ENCODE peak calls at places on chromosome 14, in seven cellular contexts. One of them, this sample, is unnamed.

GRCh38 chr14:68976160-68977067 is 2.7 kb downstream of the ACTN1 start:
- DNase-seq in C1 segment of cervical spinal cord: no peak
- DNase-seq in NCI-H2171 treated with DMSO at 0.1 percent for 48 hours: no peak
- DNase-seq in HTR-8/SVneo: no peak
- DNase-seq in A549: no peak
- DNase-seq in astrocyte of the spinal cord: no peak
- DNase-seq in NCI-H1417: no peak
- DNase-seq in this sample: no peak

GRCh38 chr14:71574976-71575375 is 357.3 kb upstream of the RGS6 start:
- DNase-seq in C1 segment of cervical spinal cord: no peak
- DNase-seq in NCI-H2171 treated with DMSO at 0.1 percent for 48 hours: no peak
- DNase-seq in HTR-8/SVneo: peak
- DNase-seq in A549: peak
- DNase-seq in astrocyte of the spinal cord: peak
- DNase-seq in NCI-H1417: no peak
- DNase-seq in this sample: no peak

GRCh38 chr14:25048170-25049126 is 1.5 kb downstream of the STXBP6 start:
- DNase-seq in C1 segment of cervical spinal cord: no peak
- DNase-seq in NCI-H2171 treated with DMSO at 0.1 percent for 48 hours: no peak
- DNase-seq in HTR-8/SVneo: peak
- DNase-seq in A549: no peak
- DNase-seq in astrocyte of the spinal cord: peak
- DNase-seq in NCI-H1417: no peak
- DNase-seq in this sample: no peak

GRCh38 chr14:95044463-95045254 is 112.7 kb downstream of the DICER1 start:
- DNase-seq in C1 segment of cervical spinal cord: no peak
- DNase-seq in NCI-H2171 treated with DMSO at 0.1 percent for 48 hours: no peak
- DNase-seq in HTR-8/SVneo: no peak
- DNase-seq in A549: no peak
- DNase-seq in astrocyte of the spinal cord: no peak
- DNase-seq in NCI-H1417: no peak
- DNase-seq in this sample: no peak

GRCh38 chr14:76977793-76978730 is 50.4 kb downstream of the IRF2BPL start:
- DNase-seq in C1 segment of cervical spinal cord: peak
- DNase-seq in NCI-H2171 treated with DMSO at 0.1 percent for 48 hours: peak
- DNase-seq in HTR-8/SVneo: no peak
- DNase-seq in A549: no peak
- DNase-seq in astrocyte of the spinal cord: peak
- DNase-seq in NCI-H1417: no peak
- DNase-seq in this sample: peak

GRCh38 chr14:71478542-71478941 is 453.7 kb upstream of the RGS6 start:
- DNase-seq in C1 segment of cervical spinal cord: no peak
- DNase-seq in NCI-H2171 treated with DMSO at 0.1 percent for 48 hours: peak
- DNase-seq in HTR-8/SVneo: no peak
- DNase-seq in A549: no peak
- DNase-seq in astrocyte of the spinal cord: peak
- DNase-seq in NCI-H1417: no peak
- DNase-seq in this sample: no peak

GRCh38 chr14:104392001-104392395 is 187.6 kb upstream of the C14orf180 start:
- DNase-seq in C1 segment of cervical spinal cord: no peak
- DNase-seq in NCI-H2171 treated with DMSO at 0.1 percent for 48 hours: no peak
- DNase-seq in HTR-8/SVneo: no peak
- DNase-seq in A549: no peak
- DNase-seq in astrocyte of the spinal cord: no peak
- DNase-seq in NCI-H1417: no peak
- DNase-seq in this sample: no peak

GRCh38 chr14:68283378-68284123 is 464.0 kb downstream of the RAD51B start:
- DNase-seq in C1 segment of cervical spinal cord: no peak
- DNase-seq in NCI-H2171 treated with DMSO at 0.1 percent for 48 hours: no peak
- DNase-seq in HTR-8/SVneo: no peak
- DNase-seq in A549: no peak
- DNase-seq in astrocyte of the spinal cord: no peak
- DNase-seq in NCI-H1417: no peak
- DNase-seq in this sample: peak

GRCh38 chr14:61101803-61102548 is 120.9 kb downstream of the SLC38A6 start:
- DNase-seq in C1 segment of cervical spinal cord: no peak
- DNase-seq in NCI-H2171 treated with DMSO at 0.1 percent for 48 hours: no peak
- DNase-seq in HTR-8/SVneo: no peak
- DNase-seq in A549: no peak
- DNase-seq in astrocyte of the spinal cord: peak
- DNase-seq in NCI-H1417: peak
- DNase-seq in this sample: no peak

GRCh38 chr14:94066089-94066676 is 14.8 kb downstream of the DDX24 start:
- DNase-seq in C1 segment of cervical spinal cord: no peak
- DNase-seq in NCI-H2171 treated with DMSO at 0.1 percent for 48 hours: no peak
- DNase-seq in HTR-8/SVneo: no peak
- DNase-seq in A549: no peak
- DNase-seq in astrocyte of the spinal cord: no peak
- DNase-seq in NCI-H1417: peak
- DNase-seq in this sample: no peak

GRCh38 chr14:77177623-77178185 is 3.9 kb upstream of the TMEM63C start:
- DNase-seq in C1 segment of cervical spinal cord: no peak
- DNase-seq in NCI-H2171 treated with DMSO at 0.1 percent for 48 hours: no peak
- DNase-seq in HTR-8/SVneo: no peak
- DNase-seq in A549: no peak
- DNase-seq in astrocyte of the spinal cord: no peak
- DNase-seq in NCI-H1417: peak
- DNase-seq in this sample: no peak

GRCh38 chr14:23174266-23174665 is 9.2 kb downstream of the SLC7A8 start:
- DNase-seq in C1 segment of cervical spinal cord: no peak
- DNase-seq in NCI-H2171 treated with DMSO at 0.1 percent for 48 hours: no peak
- DNase-seq in HTR-8/SVneo: no peak
- DNase-seq in A549: no peak
- DNase-seq in astrocyte of the spinal cord: no peak
- DNase-seq in NCI-H1417: no peak
- DNase-seq in this sample: no peak

GRCh38 chr14:92473261-92473946 is 40.2 kb upstream of the RIN3 start:
- DNase-seq in C1 segment of cervical spinal cord: no peak
- DNase-seq in NCI-H2171 treated with DMSO at 0.1 percent for 48 hours: no peak
- DNase-seq in HTR-8/SVneo: peak
- DNase-seq in A549: peak
- DNase-seq in astrocyte of the spinal cord: peak
- DNase-seq in NCI-H1417: no peak
- DNase-seq in this sample: no peak

GRCh38 chr14:59483360-59483759 is 848 bp downstream of the L3HYPDH start:
- DNase-seq in C1 segment of cervical spinal cord: no peak
- DNase-seq in NCI-H2171 treated with DMSO at 0.1 percent for 48 hours: peak
- DNase-seq in HTR-8/SVneo: peak
- DNase-seq in A549: peak
- DNase-seq in astrocyte of the spinal cord: peak
- DNase-seq in NCI-H1417: no peak
- DNase-seq in this sample: no peak

GRCh38 chr14:76328457-76329137 is 47.3 kb upstream of the ESRRB start:
- DNase-seq in C1 segment of cervical spinal cord: no peak
- DNase-seq in NCI-H2171 treated with DMSO at 0.1 percent for 48 hours: no peak
- DNase-seq in HTR-8/SVneo: no peak
- DNase-seq in A549: no peak
- DNase-seq in astrocyte of the spinal cord: no peak
- DNase-seq in NCI-H1417: no peak
- DNase-seq in this sample: no peak

GRCh38 chr14:73736842-73737241 is 22.7 kb upstream of the PNMA1 start:
- DNase-seq in C1 segment of cervical spinal cord: no peak
- DNase-seq in NCI-H2171 treated with DMSO at 0.1 percent for 48 hours: no peak
- DNase-seq in HTR-8/SVneo: no peak
- DNase-seq in A549: no peak
- DNase-seq in astrocyte of the spinal cord: no peak
- DNase-seq in NCI-H1417: no peak
- DNase-seq in this sample: no peak

GRCh38 chr14:51093371-51094281 is 1.3 kb downstream of the TRIM9 start:
- DNase-seq in C1 segment of cervical spinal cord: peak
- DNase-seq in NCI-H2171 treated with DMSO at 0.1 percent for 48 hours: peak
- DNase-seq in HTR-8/SVneo: no peak
- DNase-seq in A549: peak
- DNase-seq in astrocyte of the spinal cord: peak
- DNase-seq in NCI-H1417: peak
- DNase-seq in this sample: peak

GRCh38 chr14:51472881-51473280 is 178.8 kb upstream of the FRMD6 start:
- DNase-seq in C1 segment of cervical spinal cord: no peak
- DNase-seq in NCI-H2171 treated with DMSO at 0.1 percent for 48 hours: no peak
- DNase-seq in HTR-8/SVneo: no peak
- DNase-seq in A549: no peak
- DNase-seq in astrocyte of the spinal cord: no peak
- DNase-seq in NCI-H1417: no peak
- DNase-seq in this sample: no peak

GRCh38 chr14:90836692-90837063 is 20.4 kb upstream of the TTC7B start:
- DNase-seq in C1 segment of cervical spinal cord: no peak
- DNase-seq in NCI-H2171 treated with DMSO at 0.1 percent for 48 hours: no peak
- DNase-seq in HTR-8/SVneo: no peak
- DNase-seq in A549: no peak
- DNase-seq in astrocyte of the spinal cord: no peak
- DNase-seq in NCI-H1417: no peak
- DNase-seq in this sample: no peak

GRCh38 chr14:78157855-78158436 is 12.2 kb upstream of the NRXN3 start:
- DNase-seq in C1 segment of cervical spinal cord: no peak
- DNase-seq in NCI-H2171 treated with DMSO at 0.1 percent for 48 hours: no peak
- DNase-seq in HTR-8/SVneo: peak
- DNase-seq in A549: no peak
- DNase-seq in astrocyte of the spinal cord: peak
- DNase-seq in NCI-H1417: no peak
- DNase-seq in this sample: no peak

GRCh38 chr14:102993523-102993922 is 63.8 kb downstream of the CDC42BPB start:
- DNase-seq in C1 segment of cervical spinal cord: no peak
- DNase-seq in NCI-H2171 treated with DMSO at 0.1 percent for 48 hours: no peak
- DNase-seq in HTR-8/SVneo: peak
- DNase-seq in A549: peak
- DNase-seq in astrocyte of the spinal cord: peak
- DNase-seq in NCI-H1417: no peak
- DNase-seq in this sample: no peak

GRCh38 chr14:105325303-105325702 is 10.8 kb downstream of the PACS2 start:
- DNase-seq in C1 segment of cervical spinal cord: no peak
- DNase-seq in NCI-H2171 treated with DMSO at 0.1 percent for 48 hours: no peak
- DNase-seq in HTR-8/SVneo: no peak
- DNase-seq in A549: no peak
- DNase-seq in astrocyte of the spinal cord: no peak
- DNase-seq in NCI-H1417: no peak
- DNase-seq in this sample: no peak

GRCh38 chr14:20607617-20608016 is 16.4 kb upstream of the RNASE12 start:
- DNase-seq in C1 segment of cervical spinal cord: no peak
- DNase-seq in NCI-H2171 treated with DMSO at 0.1 percent for 48 hours: no peak
- DNase-seq in HTR-8/SVneo: no peak
- DNase-seq in A549: no peak
- DNase-seq in astrocyte of the spinal cord: no peak
- DNase-seq in NCI-H1417: no peak
- DNase-seq in this sample: no peak

GRCh38 chr14:51109651-51110050 is 14.7 kb upstream of the TRIM9 start:
- DNase-seq in C1 segment of cervical spinal cord: no peak
- DNase-seq in NCI-H2171 treated with DMSO at 0.1 percent for 48 hours: no peak
- DNase-seq in HTR-8/SVneo: no peak
- DNase-seq in A549: no peak
- DNase-seq in astrocyte of the spinal cord: no peak
- DNase-seq in NCI-H1417: no peak
- DNase-seq in this sample: no peak

GRCh38 chr14:96484391-96484790 is 17.8 kb upstream of the PAPOLA start:
- DNase-seq in C1 segment of cervical spinal cord: no peak
- DNase-seq in NCI-H2171 treated with DMSO at 0.1 percent for 48 hours: no peak
- DNase-seq in HTR-8/SVneo: no peak
- DNase-seq in A549: no peak
- DNase-seq in astrocyte of the spinal cord: no peak
- DNase-seq in NCI-H1417: no peak
- DNase-seq in this sample: no peak

GRCh38 chr14:74085047-74085637 is 386 bp downstream of the LIN52 start:
- DNase-seq in C1 segment of cervical spinal cord: no peak
- DNase-seq in NCI-H2171 treated with DMSO at 0.1 percent for 48 hours: no peak
- DNase-seq in HTR-8/SVneo: peak
- DNase-seq in A549: peak
- DNase-seq in astrocyte of the spinal cord: peak
- DNase-seq in NCI-H1417: no peak
- DNase-seq in this sample: peak

GRCh38 chr14:54967496-54967895 is 59.4 kb downstream of the WDHD1 start:
- DNase-seq in C1 segment of cervical spinal cord: no peak
- DNase-seq in NCI-H2171 treated with DMSO at 0.1 percent for 48 hours: no peak
- DNase-seq in HTR-8/SVneo: no peak
- DNase-seq in A549: no peak
- DNase-seq in astrocyte of the spinal cord: no peak
- DNase-seq in NCI-H1417: no peak
- DNase-seq in this sample: no peak

GRCh38 chr14:42532194-42532593 is 925.5 kb downstream of the LRFN5 start:
- DNase-seq in C1 segment of cervical spinal cord: no peak
- DNase-seq in NCI-H2171 treated with DMSO at 0.1 percent for 48 hours: no peak
- DNase-seq in HTR-8/SVneo: no peak
- DNase-seq in A549: no peak
- DNase-seq in astrocyte of the spinal cord: no peak
- DNase-seq in NCI-H1417: no peak
- DNase-seq in this sample: no peak

GRCh38 chr14:51957950-51958349 is 31.4 kb upstream of the RTRAF start:
- DNase-seq in C1 segment of cervical spinal cord: no peak
- DNase-seq in NCI-H2171 treated with DMSO at 0.1 percent for 48 hours: no peak
- DNase-seq in HTR-8/SVneo: no peak
- DNase-seq in A549: no peak
- DNase-seq in astrocyte of the spinal cord: peak
- DNase-seq in NCI-H1417: no peak
- DNase-seq in this sample: no peak

GRCh38 chr14:77516111-77516510 is 17.5 kb upstream of the ISM2 start:
- DNase-seq in C1 segment of cervical spinal cord: no peak
- DNase-seq in NCI-H2171 treated with DMSO at 0.1 percent for 48 hours: no peak
- DNase-seq in HTR-8/SVneo: no peak
- DNase-seq in A549: no peak
- DNase-seq in astrocyte of the spinal cord: peak
- DNase-seq in NCI-H1417: no peak
- DNase-seq in this sample: no peak